ENCODE peak calls at places on chromosomes 6 and 20, in six cellular contexts. R is psoas muscle; L is adipocyte; D is cardiac muscle cell; K is Karpas-422; T is CD8-positive, alpha-beta memory T cell. F is an unnamed sample.

GRCh38 chr20:18166241-18166881 is 28.7 kb downstream of the KAT14 start:
- DNase-seq in R (no peak), L (no peak), D (no peak), K (no peak), T (no peak), F (no peak)

GRCh38 chr20:31516651-31517050 is 2.4 kb downstream of the HM13 start:
- DNase-seq in R (no peak), L (no peak), D (no peak), K (no peak), T (no peak), F (no peak)

GRCh38 chr20:34115232-34115631 is 3.2 kb upstream of the EIF2S2 start:
- DNase-seq in R (no peak), L (no peak), D (no peak), K (peak; percentile 12), T (no peak), F (no peak)

GRCh38 chr20:50312682-50313187 is 122.1 kb downstream of the CEBPB start:
- DNase-seq in R (peak; percentile 84), L (peak; percentile 71), D (peak; percentile 93), K (no peak), T (no peak), F (no peak)

GRCh38 chr6:147054158-147054557 is 150.1 kb upstream of the STXBP5 start:
- DNase-seq in R (no peak), L (no peak), D (no peak), K (no peak), T (no peak), F (no peak)

GRCh38 chr20:9995514-9996272 is 39.1 kb upstream of the ANKEF1 start:
- DNase-seq in R (no peak), L (no peak), D (no peak), K (no peak), T (no peak), F (no peak)

GRCh38 chr6:161917645-161918044 is 643.8 kb upstream of the AGPAT4 start:
- DNase-seq in R (no peak), L (no peak), D (no peak), K (no peak), T (no peak), F (no peak)

GRCh38 chr20:49306903-49307336 is 29.1 kb upstream of the ZNFX1 start:
- DNase-seq in R (no peak), L (no peak), D (no peak), K (no peak), T (no peak), F (no peak)

GRCh38 chr20:58308680-58309527 is 611 bp upstream of the RAB22A start:
- DNase-seq in R (peak; percentile 85), L (peak; percentile 76), D (peak; percentile 72), K (peak; percentile 67), T (peak; percentile 79), F (peak; percentile 12)

GRCh38 chr6:31125586-31126363 is 5.5 kb upstream of the CDSN start:
- DNase-seq in R (no peak), L (peak; percentile 28), D (peak; percentile 38), K (no peak), T (no peak), F (peak; percentile 55)

GRCh38 chr6:132333639-132334516 is 67.4 kb downstream of the MOXD1 start:
- DNase-seq in R (no peak), L (peak; percentile 58), D (peak; percentile 90), K (no peak), T (no peak), F (peak; percentile 92)

GRCh38 chr20:46104262-46104661 is 13.9 kb upstream of the CD40 start:
- DNase-seq in R (no peak), L (no peak), D (no peak), K (no peak), T (no peak), F (no peak)

GRCh38 chr6:26056583-26057350 is 30.5 kb upstream of the HFE start:
- DNase-seq in R (no peak), L (peak; percentile 54), D (peak; percentile 31), K (peak; percentile 62), T (no peak), F (no peak)

GRCh38 chr20:58619847-58620431 is 31.1 kb upstream of the STX16 start:
- DNase-seq in R (peak; percentile 21), L (no peak), D (no peak), K (no peak), T (no peak), F (no peak)

GRCh38 chr6:167583412-167583811 is 243.3 kb upstream of the AFDN start:
- DNase-seq in R (no peak), L (no peak), D (no peak), K (no peak), T (no peak), F (no peak)

GRCh38 chr20:57738484-57738883 is 28.7 kb upstream of the PMEPA1 start:
- DNase-seq in R (peak; percentile 12), L (no peak), D (no peak), K (no peak), T (no peak), F (no peak)

GRCh38 chr20:51484141-51484815 is 58.2 kb downstream of the NFATC2 start:
- DNase-seq in R (no peak), L (no peak), D (no peak), K (no peak), T (no peak), F (no peak)

GRCh38 chr20:19616620-19617019 is 141.4 kb upstream of the RIN2 start:
- DNase-seq in R (no peak), L (no peak), D (no peak), K (no peak), T (no peak), F (no peak)

DNA sequence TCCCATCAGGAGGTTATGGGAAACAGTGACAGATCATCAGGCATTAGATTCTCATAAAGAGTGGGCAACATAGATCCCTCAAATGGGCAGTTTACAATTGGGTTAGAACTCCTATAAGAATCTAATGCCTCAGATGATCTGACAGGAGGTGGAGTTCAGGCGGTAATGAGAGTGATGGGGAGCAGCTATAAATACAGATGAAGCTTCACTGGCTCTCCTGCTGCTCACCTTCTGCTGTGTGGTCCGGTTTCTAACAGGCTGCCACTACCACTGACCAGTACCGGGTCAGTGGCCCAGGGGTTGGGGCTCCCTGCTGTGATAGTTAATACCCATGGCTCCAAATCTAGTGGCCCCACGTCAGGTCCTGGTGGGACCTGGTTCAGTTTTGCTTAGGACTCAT is 135.7 kb downstream of the OR2B2 start:
- DNase-seq in R (no peak), L (no peak), D (no peak), K (no peak), T (no peak), F (no peak)
- H3K27me3 ChIP-seq in R (peaks cover under 1% of the 10 kb centered on the region), L (no peaks in the 10 kb centered on the region), D (peaks cover 6% of the 10 kb centered on the region), K (no peaks in the 10 kb centered on the region), T (no peaks in the 10 kb centered on the region), F (no peaks in the 10 kb centered on the region)

DNA sequence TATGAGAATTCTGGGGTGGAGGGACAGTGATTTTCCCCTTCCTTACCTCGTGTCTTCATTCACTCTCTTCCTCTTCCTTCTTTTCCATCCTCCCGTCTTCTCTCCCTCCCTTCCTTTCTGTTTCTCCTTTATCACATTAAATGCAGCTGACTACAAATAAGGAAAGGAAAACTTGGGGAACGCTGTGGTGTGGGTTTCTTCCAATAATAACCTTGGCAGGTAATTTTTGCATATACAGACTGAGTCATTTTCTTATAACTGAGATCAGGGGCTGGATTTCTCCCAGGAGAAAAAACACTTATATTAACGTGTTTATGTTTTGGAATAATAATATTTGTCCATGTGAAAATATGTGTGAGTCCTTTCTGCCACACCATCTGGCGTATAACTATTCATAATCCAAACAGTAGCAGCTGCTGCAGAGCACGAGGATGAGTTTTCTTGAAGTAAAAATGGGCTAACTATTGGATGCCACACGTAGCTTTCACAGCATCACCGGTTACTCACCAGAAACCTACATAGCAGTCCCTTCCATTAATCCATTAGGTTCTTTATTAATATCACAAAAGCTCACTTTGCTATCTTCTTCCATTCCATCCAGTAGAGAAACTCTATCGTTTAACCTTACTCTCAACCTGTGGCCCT is 139.2 kb upstream of the SASH1 start:
- DNase-seq in R (no peak), L (no peak), D (peak; percentile 35), K (no peak), T (no peak), F (peak; percentile 42)
- H3K27me3 ChIP-seq in R (no peaks in the 10 kb centered on the region), L (no peaks in the 10 kb centered on the region), D (no peaks in the 10 kb centered on the region), K (no peaks in the 10 kb centered on the region), T (no peaks in the 10 kb centered on the region), F (no peaks in the 10 kb centered on the region)

GRCh38 chr6:3618300-3619041 is 133.0 kb downstream of the PXDC1 start:
- DNase-seq in R (no peak), L (no peak), D (no peak), K (no peak), T (no peak), F (no peak)

GRCh38 chr6:3617192-3617631 is 134.3 kb downstream of the PXDC1 start:
- DNase-seq in R (no peak), L (no peak), D (no peak), K (no peak), T (no peak), F (no peak)

GRCh38 chr6:3616565-3617176 is 134.8 kb downstream of the PXDC1 start:
- DNase-seq in R (no peak), L (no peak), D (no peak), K (no peak), T (no peak), F (no peak)

GRCh38 chr6:3619201-3619600 is 132.3 kb downstream of the PXDC1 start:
- DNase-seq in R (no peak), L (no peak), D (no peak), K (no peak), T (no peak), F (no peak)

DNA sequence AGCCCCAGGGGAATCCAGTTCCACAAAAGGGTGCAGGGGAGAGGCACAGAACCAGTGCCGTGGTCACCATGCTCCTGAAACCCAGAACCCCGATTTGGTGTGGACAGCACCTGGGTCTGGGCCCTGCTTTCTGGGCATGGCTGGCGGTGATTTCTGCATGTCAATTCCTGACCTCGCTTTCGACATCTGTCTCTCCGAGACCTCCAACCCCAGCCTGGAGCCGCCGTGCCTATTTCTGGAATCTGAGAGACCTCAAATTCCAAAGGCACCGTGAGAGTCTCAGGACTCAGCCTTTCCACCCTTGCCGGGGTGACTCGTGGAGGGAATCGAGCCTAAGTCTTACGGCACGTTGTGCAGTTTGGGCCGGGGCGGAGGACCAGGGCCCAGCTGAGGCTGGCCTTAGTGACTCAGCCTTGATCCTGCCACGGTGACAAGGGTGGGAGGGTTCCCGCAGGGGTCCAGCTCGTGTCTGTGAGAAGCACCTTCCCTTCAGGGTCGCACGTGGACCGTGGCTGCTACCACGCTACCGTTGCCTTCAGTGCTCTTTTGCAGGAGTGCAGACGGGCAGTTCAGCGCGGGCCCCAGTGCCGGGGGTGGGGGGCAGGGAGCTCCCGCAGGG is 133.7 kb downstream of the PXDC1 start:
- DNase-seq in R (no peak), L (no peak), D (no peak), K (no peak), T (no peak), F (no peak)
- H3K27me3 ChIP-seq in R (no peaks in the 10 kb centered on the region), L (peaks cover 17% of the 10 kb centered on the region), D (no peaks in the 10 kb centered on the region), K (no peaks in the 10 kb centered on the region), T (no peaks in the 10 kb centered on the region), F (no peaks in the 10 kb centered on the region)

GRCh38 chr6:117918454-117918853 is 11.4 kb downstream of the SLC35F1 start:
- DNase-seq in R (no peak), L (no peak), D (no peak), K (no peak), T (no peak), F (no peak)

GRCh38 chr6:117917176-117917575 is 10.1 kb downstream of the SLC35F1 start:
- DNase-seq in R (no peak), L (no peak), D (no peak), K (no peak), T (no peak), F (no peak)

GRCh38 chr6:117916483-117916882 is 9.4 kb downstream of the SLC35F1 start:
- DNase-seq in R (no peak), L (no peak), D (no peak), K (no peak), T (no peak), F (no peak)

GRCh38 chr6:117919775-117920492 is 12.9 kb downstream of the SLC35F1 start:
- DNase-seq in R (no peak), L (peak; percentile 11), D (no peak), K (no peak), T (no peak), F (no peak)

GRCh38 chr6:117920493-117920845 is 13.4 kb downstream of the SLC35F1 start:
- DNase-seq in R (no peak), L (no peak), D (no peak), K (no peak), T (no peak), F (no peak)
- H3K27me3 ChIP-seq in R (peaks cover 45% of the 10 kb centered on the region), L (peaks cover 11% of the 10 kb centered on the region), D (no peaks in the 10 kb centered on the region), K (no peaks in the 10 kb centered on the region), T (no peaks in the 10 kb centered on the region), F (no peaks in the 10 kb centered on the region)

F was measured in brain microvascular endothelial cell.